ENCODE peak calls at places on chromosome 6, in seven cellular contexts. One of them, this sample, is unnamed.

GRCh38 chr6:42756713-42757112 is 10.8 kb upstream of the TBCC start:
- DNase-seq in AG04450: no peak
- DNase-seq in left lung: no peak
- DNase-seq in transverse colon: no peak
- DNase-seq in Peyer's patch: no peak
- DNase-seq in OCI-LY7: no peak
- DNase-seq in MM.1S: no peak
- DNase-seq in this sample: peak

GRCh38 chr6:36824262-36824661 is 15.0 kb downstream of the CPNE5 start:
- DNase-seq in MM.1S: no peak
- DNase-seq in left lung: no peak
- DNase-seq in transverse colon: no peak
- DNase-seq in AG04450: no peak
- DNase-seq in Peyer's patch: no peak
- DNase-seq in OCI-LY7: no peak
- DNase-seq in this sample: no peak

GRCh38 chr6:83514877-83515466 is 2.6 kb downstream of the PRSS35 start:
- DNase-seq in Peyer's patch: peak
- DNase-seq in transverse colon: no peak
- DNase-seq in AG04450: peak
- DNase-seq in left lung: no peak
- DNase-seq in OCI-LY7: peak
- DNase-seq in MM.1S: peak
- DNase-seq in this sample: no peak

GRCh38 chr6:34284563-34285545 is 36.0 kb upstream of the SMIM29 start:
- DNase-seq in MM.1S: no peak
- DNase-seq in left lung: peak
- DNase-seq in Peyer's patch: peak
- DNase-seq in transverse colon: peak
- DNase-seq in AG04450: peak
- DNase-seq in OCI-LY7: peak
- DNase-seq in this sample: peak

GRCh38 chr6:167761794-167762258 is 64.9 kb upstream of the AFDN start:
- DNase-seq in left lung: no peak
- DNase-seq in AG04450: no peak
- DNase-seq in transverse colon: no peak
- DNase-seq in OCI-LY7: no peak
- DNase-seq in MM.1S: no peak
- DNase-seq in Peyer's patch: peak
- DNase-seq in this sample: peak

GRCh38 chr6:14658030-14658429 is 540.5 kb downstream of the CD83 start:
- DNase-seq in OCI-LY7: no peak
- DNase-seq in AG04450: no peak
- DNase-seq in left lung: no peak
- DNase-seq in transverse colon: no peak
- DNase-seq in Peyer's patch: no peak
- DNase-seq in MM.1S: no peak
- DNase-seq in this sample: no peak

GRCh38 chr6:12941422-12941821 is 224.9 kb downstream of the PHACTR1 start:
- DNase-seq in transverse colon: no peak
- DNase-seq in Peyer's patch: no peak
- DNase-seq in AG04450: no peak
- DNase-seq in MM.1S: no peak
- DNase-seq in left lung: no peak
- DNase-seq in OCI-LY7: no peak
- DNase-seq in this sample: no peak

GRCh38 chr6:13877116-13877515 is 47.6 kb upstream of the RNF182 start:
- DNase-seq in MM.1S: no peak
- DNase-seq in OCI-LY7: no peak
- DNase-seq in left lung: no peak
- DNase-seq in Peyer's patch: no peak
- DNase-seq in transverse colon: no peak
- DNase-seq in AG04450: peak
- DNase-seq in this sample: no peak

GRCh38 chr6:6654599-6655575 is 66.4 kb downstream of the LY86 start:
- DNase-seq in OCI-LY7: no peak
- DNase-seq in transverse colon: no peak
- DNase-seq in MM.1S: no peak
- DNase-seq in left lung: peak
- DNase-seq in Peyer's patch: no peak
- DNase-seq in AG04450: no peak
- DNase-seq in this sample: no peak

GRCh38 chr6:142303191-142303564 is 1.4 kb downstream of the ADGRG6 start:
- DNase-seq in OCI-LY7: no peak
- DNase-seq in AG04450: no peak
- DNase-seq in MM.1S: no peak
- DNase-seq in left lung: no peak
- DNase-seq in transverse colon: no peak
- DNase-seq in Peyer's patch: no peak
- DNase-seq in this sample: no peak

GRCh38 chr6:3176562-3177355 is 19.4 kb upstream of the TUBB2A start:
- DNase-seq in transverse colon: no peak
- DNase-seq in AG04450: peak
- DNase-seq in OCI-LY7: no peak
- DNase-seq in MM.1S: no peak
- DNase-seq in left lung: peak
- DNase-seq in Peyer's patch: peak
- DNase-seq in this sample: no peak

GRCh38 chr6:119350202-119351004 is 842 bp upstream of the MAN1A1 start:
- DNase-seq in MM.1S: peak
- DNase-seq in Peyer's patch: peak
- DNase-seq in transverse colon: peak
- DNase-seq in left lung: no peak
- DNase-seq in AG04450: peak
- DNase-seq in OCI-LY7: peak
- DNase-seq in this sample: no peak

GRCh38 chr6:169722362-169723199 is 1.7 kb downstream of the PHF10 start:
- DNase-seq in OCI-LY7: peak
- DNase-seq in transverse colon: peak
- DNase-seq in MM.1S: peak
- DNase-seq in left lung: peak
- DNase-seq in Peyer's patch: peak
- DNase-seq in AG04450: peak
- DNase-seq in this sample: peak

GRCh38 chr6:30556714-30556963 is 350 bp upstream of the GNL1 start:
- DNase-seq in MM.1S: peak
- DNase-seq in transverse colon: peak
- DNase-seq in left lung: peak
- DNase-seq in Peyer's patch: peak
- DNase-seq in OCI-LY7: peak
- DNase-seq in AG04450: no peak
- DNase-seq in this sample: peak

GRCh38 chr6:30219244-30219643 is 6.0 kb upstream of the TRIM26 start:
- DNase-seq in Peyer's patch: peak
- DNase-seq in left lung: no peak
- DNase-seq in OCI-LY7: peak
- DNase-seq in AG04450: no peak
- DNase-seq in transverse colon: peak
- DNase-seq in MM.1S: peak
- DNase-seq in this sample: no peak

GRCh38 chr6:143952947-143953346 is 55.1 kb downstream of the PLAGL1 start:
- DNase-seq in Peyer's patch: no peak
- DNase-seq in MM.1S: no peak
- DNase-seq in AG04450: no peak
- DNase-seq in OCI-LY7: no peak
- DNase-seq in transverse colon: no peak
- DNase-seq in left lung: peak
- DNase-seq in this sample: no peak

GRCh38 chr6:139680819-139681218 is 306.4 kb upstream of the CITED2 start:
- DNase-seq in OCI-LY7: no peak
- DNase-seq in Peyer's patch: no peak
- DNase-seq in AG04450: no peak
- DNase-seq in MM.1S: no peak
- DNase-seq in left lung: no peak
- DNase-seq in transverse colon: no peak
- DNase-seq in this sample: no peak

GRCh38 chr6:44898296-44898930 is 429.7 kb upstream of the RUNX2 start:
- DNase-seq in MM.1S: no peak
- DNase-seq in AG04450: peak
- DNase-seq in left lung: no peak
- DNase-seq in Peyer's patch: no peak
- DNase-seq in transverse colon: no peak
- DNase-seq in OCI-LY7: no peak
- DNase-seq in this sample: no peak

GRCh38 chr6:52087498-52087999 is at the start of gene PKHD1:
- DNase-seq in transverse colon: peak
- DNase-seq in AG04450: no peak
- DNase-seq in MM.1S: no peak
- DNase-seq in left lung: no peak
- DNase-seq in Peyer's patch: no peak
- DNase-seq in OCI-LY7: peak
- DNase-seq in this sample: no peak

GRCh38 chr6:145789443-145789842 is 25.2 kb downstream of the FBXO30 start:
- DNase-seq in transverse colon: no peak
- DNase-seq in Peyer's patch: no peak
- DNase-seq in left lung: no peak
- DNase-seq in AG04450: peak
- DNase-seq in MM.1S: no peak
- DNase-seq in OCI-LY7: no peak
- DNase-seq in this sample: no peak

GRCh38 chr6:33633462-33634158 is 12.5 kb downstream of the ITPR3 start:
- DNase-seq in OCI-LY7: peak
- DNase-seq in AG04450: no peak
- DNase-seq in MM.1S: peak
- DNase-seq in Peyer's patch: peak
- DNase-seq in transverse colon: peak
- DNase-seq in left lung: peak
- DNase-seq in this sample: peak

GRCh38 chr6:166651408-166651807 is 24.4 kb upstream of the RPS6KA2 start:
- DNase-seq in MM.1S: no peak
- DNase-seq in left lung: no peak
- DNase-seq in AG04450: no peak
- DNase-seq in OCI-LY7: no peak
- DNase-seq in transverse colon: no peak
- DNase-seq in Peyer's patch: no peak
- DNase-seq in this sample: no peak

GRCh38 chr6:105994522-105995402 is 91.4 kb upstream of the PRDM1 start:
- DNase-seq in AG04450: no peak
- DNase-seq in Peyer's patch: peak
- DNase-seq in MM.1S: peak
- DNase-seq in left lung: peak
- DNase-seq in transverse colon: peak
- DNase-seq in OCI-LY7: peak
- DNase-seq in this sample: peak

GRCh38 chr6:53437557-53438202 is 88.9 kb upstream of the ELOVL5 start:
- DNase-seq in Peyer's patch: peak
- DNase-seq in OCI-LY7: peak
- DNase-seq in transverse colon: no peak
- DNase-seq in MM.1S: peak
- DNase-seq in AG04450: peak
- DNase-seq in left lung: no peak
- DNase-seq in this sample: no peak
- TF ChIP-seq CTCF in Peyer's patch: peak
- TF ChIP-seq CTCF in OCI-LY7: peak
- TF ChIP-seq CTCF in transverse colon: peak
- TF ChIP-seq CTCF in MM.1S: peak
- TF ChIP-seq CTCF in AG04450: peak
- TF ChIP-seq CTCF in left lung: peak
- TF ChIP-seq CTCF in this sample: peak

GRCh38 chr6:35730745-35731413 is 6.0 kb upstream of the ARMC12 start:
- DNase-seq in Peyer's patch: no peak
- DNase-seq in OCI-LY7: peak
- DNase-seq in MM.1S: no peak
- DNase-seq in AG04450: no peak
- DNase-seq in transverse colon: no peak
- DNase-seq in left lung: no peak
- DNase-seq in this sample: no peak

GRCh38 chr6:35728663-35729348 is 8.0 kb upstream of the ARMC12 start:
- DNase-seq in transverse colon: peak
- DNase-seq in OCI-LY7: peak
- DNase-seq in AG04450: no peak
- DNase-seq in Peyer's patch: peak
- DNase-seq in left lung: peak
- DNase-seq in MM.1S: peak
- DNase-seq in this sample: peak

GRCh38 chr6:35729349-35729678 is 7.5 kb upstream of the ARMC12 start:
- DNase-seq in OCI-LY7: no peak
- DNase-seq in left lung: no peak
- DNase-seq in Peyer's patch: no peak
- DNase-seq in MM.1S: no peak
- DNase-seq in AG04450: no peak
- DNase-seq in transverse colon: no peak
- DNase-seq in this sample: no peak

GRCh38 chr6:35727935-35728662 is 8.7 kb upstream of the ARMC12 start:
- DNase-seq in MM.1S: peak
- DNase-seq in transverse colon: peak
- DNase-seq in Peyer's patch: peak
- DNase-seq in AG04450: peak
- DNase-seq in OCI-LY7: peak
- DNase-seq in left lung: peak
- DNase-seq in this sample: peak

DNA sequence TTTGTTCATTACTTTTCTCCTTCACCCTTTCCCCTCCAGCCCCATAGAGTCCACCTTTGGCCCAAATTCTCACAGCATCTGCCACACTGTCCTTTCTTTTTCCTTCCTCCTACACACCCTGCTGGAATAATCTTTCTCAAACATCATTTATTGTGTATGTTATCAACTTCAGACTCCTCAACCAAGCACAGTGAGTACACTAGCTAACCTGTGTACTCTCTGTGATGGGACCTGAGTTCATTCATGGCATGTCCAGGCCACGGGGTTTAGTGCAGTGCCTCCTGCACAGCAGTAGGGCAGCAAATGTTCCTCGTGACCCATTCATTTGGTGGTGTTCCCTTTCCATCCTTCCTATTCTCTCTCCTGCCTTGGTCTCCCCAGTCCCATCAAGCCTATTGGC is 7.1 kb upstream of the ARMC12 start:
- DNase-seq in left lung: no peak
- DNase-seq in transverse colon: peak
- DNase-seq in OCI-LY7: peak
- DNase-seq in AG04450: no peak
- DNase-seq in MM.1S: no peak
- DNase-seq in Peyer's patch: peak
- DNase-seq in this sample: no peak
- H3K4me3 ChIP-seq in left lung: no peak
- H3K4me3 ChIP-seq in transverse colon: no peak
- H3K4me3 ChIP-seq in OCI-LY7: peak
- H3K4me3 ChIP-seq in AG04450: no peak
- H3K4me3 ChIP-seq in MM.1S: no peak
- H3K4me3 ChIP-seq in Peyer's patch: no peak
- H3K4me3 ChIP-seq in this sample: no peak

GRCh38 chr6:75236630-75237029 is 7.0 kb downstream of the COX7A2 start:
- DNase-seq in OCI-LY7: no peak
- DNase-seq in left lung: no peak
- DNase-seq in transverse colon: no peak
- DNase-seq in MM.1S: no peak
- DNase-seq in Peyer's patch: no peak
- DNase-seq in AG04450: no peak
- DNase-seq in this sample: no peak
- H3K27ac ChIP-seq in OCI-LY7: no peak
- H3K27ac ChIP-seq in left lung: no peak
- H3K27ac ChIP-seq in transverse colon: no peak
- H3K27ac ChIP-seq in MM.1S: no peak
- H3K27ac ChIP-seq in Peyer's patch: no peak
- H3K27ac ChIP-seq in AG04450: no peak
- H3K27ac ChIP-seq in this sample: no peak

DNA sequence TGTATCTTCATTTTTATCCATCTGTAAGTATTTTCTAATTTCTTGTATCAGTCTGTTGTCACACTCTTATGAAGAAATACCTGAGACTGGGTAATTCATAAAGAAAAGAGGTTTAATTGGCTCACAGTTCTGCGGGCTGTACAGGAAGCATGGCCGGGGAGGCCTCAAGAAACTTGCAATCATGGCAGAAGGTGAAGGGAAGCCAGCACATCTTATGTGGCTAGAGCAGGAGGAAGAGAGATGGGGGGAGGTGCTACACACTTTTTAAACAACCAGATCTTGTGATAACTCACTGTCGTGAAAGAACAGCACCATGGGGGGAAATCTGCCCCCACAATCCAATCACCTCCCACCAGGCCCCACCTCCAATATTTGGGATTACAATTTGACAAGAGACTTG is 10.9 kb upstream of the BCKDHB start:
- DNase-seq in MM.1S: no peak
- DNase-seq in OCI-LY7: no peak
- DNase-seq in Peyer's patch: no peak
- DNase-seq in AG04450: no peak
- DNase-seq in left lung: no peak
- DNase-seq in transverse colon: no peak
- DNase-seq in this sample: no peak
- TF ChIP-seq CTCF in MM.1S: no peak
- TF ChIP-seq CTCF in OCI-LY7: no peak
- TF ChIP-seq CTCF in Peyer's patch: no peak
- TF ChIP-seq CTCF in AG04450: no peak
- TF ChIP-seq CTCF in left lung: no peak
- TF ChIP-seq CTCF in transverse colon: no peak
- TF ChIP-seq CTCF in this sample: no peak

This sample was measured in spleen.